ENCODE peak calls at places on chromosomes 5 and 9, in ten cellular contexts. W, L, S, F, D, A, G, I, X and Q are unnamed samples.

GRCh38 chr9:117704024-117704575 is at the start of gene TLR4:
- DNase-seq in W (peak), L (peak), S (peak), F (peak), D (peak), A (peak), G (peak), I (no peak), X (peak), Q (peak)

GRCh38 chr5:57698785-57699184 is 216.2 kb upstream of the ACTBL2 start:
- DNase-seq in W (peak), L (peak), S (no peak), F (no peak), D (no peak), A (no peak), G (no peak), I (no peak), X (no peak), Q (no peak)

GRCh38 chr5:43008369-43009158 is 31.6 kb downstream of the ANXA2R start:
- DNase-seq in W (no peak), L (peak), S (peak), F (peak), D (peak), A (peak), G (peak), I (peak), X (peak), Q (peak)

GRCh38 chr5:122019936-122020590 is 58.0 kb downstream of the LOX start:
- DNase-seq in W (no peak), L (no peak), S (no peak), F (no peak), D (no peak), A (peak), G (no peak), I (no peak), X (no peak), Q (peak)

GRCh38 chr5:62362701-62363100 is 41.0 kb downstream of the DIMT1 start:
- DNase-seq in W (no peak), L (no peak), S (no peak), F (no peak), D (no peak), A (no peak), G (no peak), I (no peak), X (no peak), Q (no peak)

GRCh38 chr5:36683821-36684434 is 77.5 kb downstream of the SLC1A3 start:
- DNase-seq in W (no peak), L (no peak), S (peak), F (no peak), D (no peak), A (peak), G (no peak), I (peak), X (no peak), Q (peak)

GRCh38 chr9:137973829-137974416 is 96.3 kb downstream of the CACNA1B start:
- DNase-seq in W (no peak), L (no peak), S (peak), F (no peak), D (no peak), A (no peak), G (peak), I (no peak), X (no peak), Q (no peak)

GRCh38 chr9:91395553-91396470 is 27.8 kb downstream of the NFIL3 start:
- DNase-seq in W (peak), L (peak), S (no peak), F (no peak), D (no peak), A (peak), G (no peak), I (peak), X (no peak), Q (peak)

GRCh38 chr9:109793196-109793595 is 13.2 kb downstream of the PALM2AKAP2 start:
- DNase-seq in W (peak), L (peak), S (no peak), F (peak), D (peak), A (peak), G (no peak), I (peak), X (no peak), Q (peak)

GRCh38 chr5:176873541-176874172 is 25.5 kb downstream of the HK3 start:
- DNase-seq in W (no peak), L (peak), S (no peak), F (no peak), D (no peak), A (no peak), G (no peak), I (no peak), X (no peak), Q (no peak)

GRCh38 chr5:178527458-178528307 is 62.5 kb downstream of the COL23A1 start:
- DNase-seq in W (no peak), L (no peak), S (no peak), F (no peak), D (no peak), A (no peak), G (no peak), I (no peak), X (no peak), Q (no peak)

GRCh38 chr9:94903961-94904421 is 177.5 kb downstream of the AOPEP start:
- DNase-seq in W (no peak), L (no peak), S (no peak), F (no peak), D (no peak), A (peak), G (no peak), I (no peak), X (no peak), Q (peak)

GRCh38 chr5:42583322-42583721 is 160.1 kb downstream of the GHR start:
- DNase-seq in W (peak), L (peak), S (no peak), F (peak), D (peak), A (peak), G (peak), I (peak), X (peak), Q (peak)

GRCh38 chr5:83554686-83555085 is 83.1 kb downstream of the VCAN start:
- DNase-seq in W (no peak), L (no peak), S (no peak), F (no peak), D (no peak), A (no peak), G (no peak), I (no peak), X (no peak), Q (no peak)

GRCh38 chr9:112887377-112887776 is 3.3 kb downstream of the SLC46A2 start:
- DNase-seq in W (no peak), L (no peak), S (no peak), F (no peak), D (no peak), A (peak), G (no peak), I (peak), X (peak), Q (no peak)

GRCh38 chr9:131481441-131482342 is 21.0 kb upstream of the POMT1 start:
- DNase-seq in W (no peak), L (no peak), S (no peak), F (no peak), D (no peak), A (no peak), G (no peak), I (no peak), X (no peak), Q (no peak)

GRCh38 chr5:1390861-1391600 is 46.1 kb upstream of the CLPTM1L start:
- DNase-seq in W (no peak), L (no peak), S (no peak), F (no peak), D (no peak), A (no peak), G (no peak), I (no peak), X (no peak), Q (no peak)

GRCh38 chr5:138336952-138337684 is 948 bp upstream of the FAM53C start:
- DNase-seq in W (no peak), L (no peak), S (peak), F (peak), D (peak), A (peak), G (peak), I (no peak), X (peak), Q (peak)

GRCh38 chr5:135235002-135235401 is 164.0 kb downstream of the MACROH2A1 start:
- DNase-seq in W (no peak), L (no peak), S (no peak), F (no peak), D (no peak), A (no peak), G (no peak), I (no peak), X (no peak), Q (no peak)

GRCh38 chr5:111399113-111399512 is 113.2 kb downstream of the STARD4 start:
- DNase-seq in W (no peak), L (no peak), S (no peak), F (no peak), D (no peak), A (no peak), G (no peak), I (no peak), X (no peak), Q (no peak)

GRCh38 chr9:21336467-21336866 is 1.3 kb upstream of the KLHL9 start:
- DNase-seq in W (no peak), L (no peak), S (no peak), F (no peak), D (no peak), A (no peak), G (no peak), I (no peak), X (no peak), Q (no peak)

GRCh38 chr9:87267251-87267679 is 230.4 kb upstream of the DAPK1 start:
- DNase-seq in W (no peak), L (no peak), S (no peak), F (no peak), D (peak), A (peak), G (no peak), I (no peak), X (peak), Q (peak)

GRCh38 chr5:141883948-141884318 is 5.7 kb upstream of the PCDH1 start:
- DNase-seq in W (no peak), L (no peak), S (no peak), F (no peak), D (no peak), A (no peak), G (no peak), I (no peak), X (no peak), Q (no peak)
- TF ChIP-seq CTCF in W (no peak), L (no peak), S (no peak), F (no peak), D (no peak), A (no peak), G (no peak), I (no peak), X (no peak), Q (no peak)

GRCh38 chr5:151741678-151742423 is 16.6 kb downstream of the ATOX1 start:
- DNase-seq in W (peak), L (peak), S (no peak), F (no peak), D (no peak), A (peak), G (no peak), I (no peak), X (no peak), Q (peak)

GRCh38 chr5:151739939-151740335 is 18.5 kb downstream of the ATOX1 start:
- DNase-seq in W (peak), L (peak), S (no peak), F (peak), D (no peak), A (peak), G (no peak), I (peak), X (no peak), Q (peak)

GRCh38 chr5:151739395-151739794 is 19.0 kb downstream of the ATOX1 start:
- DNase-seq in W (no peak), L (no peak), S (no peak), F (no peak), D (peak), A (no peak), G (no peak), I (no peak), X (no peak), Q (peak)

GRCh38 chr5:151740336-151740942 is 18.0 kb downstream of the ATOX1 start:
- DNase-seq in W (peak), L (peak), S (no peak), F (peak), D (peak), A (peak), G (peak), I (peak), X (peak), Q (peak)

GRCh38 chr5:151740958-151741373 is 17.5 kb downstream of the ATOX1 start:
- DNase-seq in W (peak), L (peak), S (no peak), F (no peak), D (no peak), A (peak), G (no peak), I (no peak), X (no peak), Q (peak)
- H3K4me3 ChIP-seq in W (no peak), L (no peak), S (no peak), F (no peak), D (no peak), A (no peak), G (no peak), I (no peak), X (no peak), Q (no peak)

DNA sequence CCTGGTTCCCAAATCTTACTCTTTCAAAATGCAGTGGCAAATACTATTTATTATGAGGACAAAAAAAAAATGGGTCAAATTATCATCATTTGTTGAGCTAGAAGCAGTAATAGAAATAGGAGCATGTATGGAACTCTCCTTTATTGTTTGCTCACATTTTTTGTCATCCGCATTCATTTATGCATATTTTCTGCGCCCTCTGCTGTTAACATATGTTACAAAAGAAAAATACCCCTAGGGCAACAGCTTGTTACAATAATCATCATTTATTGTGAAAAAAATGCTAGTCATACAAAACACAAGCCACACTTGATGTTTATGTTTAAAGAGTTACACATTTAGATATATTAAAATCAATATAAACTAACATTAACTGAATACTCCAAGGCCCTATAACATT is 328.2 kb downstream of the TUSC1 start:
- DNase-seq in W (no peak), L (no peak), S (no peak), F (no peak), D (no peak), A (no peak), G (no peak), I (no peak), X (no peak), Q (no peak)
- TF ChIP-seq CTCF in W (no peak), L (no peak), S (no peak), F (no peak), D (no peak), A (no peak), G (no peak), I (no peak), X (no peak), Q (no peak)

GRCh38 chr9:127878001-127878651 is 651 bp upstream of the AK1 start:
- DNase-seq in W (no peak), L (no peak), S (peak), F (no peak), D (no peak), A (no peak), G (no peak), I (peak), X (no peak), Q (peak)
- H3K4me3 ChIP-seq in W (peak), L (peak), S (peak), F (no peak), D (peak), A (peak), G (peak), I (peak), X (peak), Q (peak)

DNA sequence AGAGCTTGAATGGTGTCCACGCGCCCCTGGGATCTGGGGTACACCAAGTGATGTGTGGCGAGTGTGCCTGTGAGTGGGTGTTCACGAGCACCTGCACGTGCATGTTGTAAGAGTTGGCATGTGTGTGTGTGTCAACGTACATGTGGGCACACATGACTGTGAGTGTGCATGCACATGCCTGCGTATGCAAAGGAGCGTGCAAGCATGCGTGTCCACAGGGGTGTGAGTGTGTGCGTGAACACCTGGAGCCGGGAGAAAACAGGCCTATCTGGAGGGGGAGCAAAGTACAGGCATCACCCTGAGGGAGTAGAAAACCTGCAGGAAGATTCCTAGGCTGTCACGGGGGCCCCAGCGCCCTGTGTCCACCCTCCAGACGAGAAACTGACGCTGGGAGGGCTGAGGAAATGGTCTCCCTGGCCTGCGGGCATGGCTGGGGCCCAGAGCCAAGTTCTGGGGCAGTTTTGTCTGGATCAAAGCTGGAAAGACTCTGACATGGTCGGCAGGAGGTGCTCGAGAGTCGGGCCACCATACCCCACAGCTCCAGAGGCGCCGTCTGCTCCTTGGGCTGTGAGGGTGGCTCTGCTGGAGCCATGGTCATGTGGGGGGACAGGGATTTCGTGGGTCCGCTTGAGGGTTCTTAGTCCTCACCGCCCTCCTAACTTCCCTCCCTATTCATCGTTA is 31.8 kb downstream of the PTGES start:
- DNase-seq in W (no peak), L (no peak), S (no peak), F (no peak), D (no peak), A (no peak), G (no peak), I (no peak), X (no peak), Q (no peak)
- TF ChIP-seq CTCF in W (peak), L (no peak), S (no peak), F (no peak), D (no peak), A (no peak), G (no peak), I (no peak), X (no peak), Q (no peak)

GRCh38 chr5:175681975-175682354 is 24.1 kb downstream of the HRH2 start:
- DNase-seq in W (no peak), L (no peak), S (peak), F (no peak), D (no peak), A (no peak), G (no peak), I (no peak), X (no peak), Q (no peak)
- H3K4me3 ChIP-seq in W (no peak), L (no peak), S (no peak), F (no peak), D (no peak), A (no peak), G (no peak), I (no peak), X (no peak), Q (no peak)